ENCODE peak calls at places on chromosomes 1 and 21, in eight cellular contexts. S is astrocyte of the spinal cord, Q is cardiac fibroblast, K is PC-3, I is astrocyte, X is choroid plexus epithelial cell, P is A549, D is heart left ventricle. O is an unnamed sample.

GRCh38 chr1:182617734-182618288 is 13.6 kb upstream of the RGS16 start:
- DNase-seq in S (peak), Q (peak), K (no peak), I (peak), X (peak), P (no peak), D (no peak), O (no peak)

GRCh38 chr1:46489638-46490602 is at the start of gene DMBX1:
- DNase-seq in S (no peak), Q (peak), K (peak), I (no peak), X (no peak), P (peak), D (peak), O (no peak)

GRCh38 chr1:87706198-87706597 is 377.5 kb downstream of the LMO4 start:
- DNase-seq in S (peak), Q (peak), K (peak), I (peak), X (peak), P (no peak), D (no peak), O (no peak)

GRCh38 chr1:19478241-19478780 is 7.0 kb downstream of the CAPZB start:
- DNase-seq in S (no peak), Q (no peak), K (no peak), I (no peak), X (no peak), P (no peak), D (no peak), O (no peak)

GRCh38 chr1:178566187-178566586 is 53.3 kb downstream of the TEX35 start:
- DNase-seq in S (no peak), Q (peak), K (no peak), I (peak), X (peak), P (no peak), D (no peak), O (no peak)

GRCh38 chr1:97875996-97876395 is 44.8 kb downstream of the DPYD start:
- DNase-seq in S (peak), Q (peak), K (peak), I (peak), X (peak), P (no peak), D (no peak), O (no peak)

GRCh38 chr21:45509566-45510465 is 32.4 kb downstream of the SLC19A1 start:
- DNase-seq in S (no peak), Q (no peak), K (no peak), I (no peak), X (no peak), P (no peak), D (peak), O (no peak)

GRCh38 chr1:81664341-81664740 is 136.4 kb upstream of the ADGRL2 start:
- DNase-seq in S (peak), Q (peak), K (no peak), I (peak), X (peak), P (no peak), D (no peak), O (no peak)

GRCh38 chr1:9006956-9007615 is 19.1 kb downstream of the SLC2A7 start:
- DNase-seq in S (no peak), Q (no peak), K (no peak), I (no peak), X (no peak), P (no peak), D (no peak), O (no peak)
- TF ChIP-seq CTCF in S (no peak), Q (no peak), K (no peak), I (no peak), X (no peak), P (no peak), D (no peak), O (no peak)

GRCh38 chr1:171850951-171851350 is 9.7 kb downstream of the DNM3 start:
- DNase-seq in S (no peak), Q (no peak), K (peak), I (no peak), X (no peak), P (no peak), D (no peak), O (no peak)
- TF ChIP-seq CTCF in S (no peak), Q (no peak), K (peak), I (no peak), X (no peak), P (peak), D (no peak), O (no peak)

GRCh38 chr1:51343624-51344023 is 13.3 kb upstream of the TTC39A start:
- DNase-seq in S (no peak), Q (no peak), K (no peak), I (no peak), X (no peak), P (no peak), D (no peak), O (no peak)

GRCh38 chr1:51340380-51340779 is 10.0 kb upstream of the TTC39A start:
- DNase-seq in S (no peak), Q (no peak), K (no peak), I (no peak), X (no peak), P (no peak), D (no peak), O (no peak)

GRCh38 chr1:51342591-51343206 is 12.3 kb upstream of the TTC39A start:
- DNase-seq in S (no peak), Q (no peak), K (no peak), I (no peak), X (no peak), P (no peak), D (no peak), O (no peak)

GRCh38 chr1:51344276-51344601 is 13.9 kb upstream of the TTC39A start:
- DNase-seq in S (no peak), Q (no peak), K (no peak), I (no peak), X (no peak), P (no peak), D (no peak), O (no peak)

GRCh38 chr1:51341876-51342496 is 11.6 kb upstream of the TTC39A start:
- DNase-seq in S (no peak), Q (no peak), K (no peak), I (no peak), X (no peak), P (no peak), D (no peak), O (no peak)
- TF ChIP-seq CTCF in S (no peak), Q (no peak), K (peak), I (no peak), X (peak), P (no peak), D (no peak), O (no peak)

GRCh38 chr1:2412773-2413494 is 570 bp upstream of the PEX10 start:
- DNase-seq in S (no peak), Q (no peak), K (peak), I (no peak), X (peak), P (peak), D (peak), O (no peak)
- TF ChIP-seq CTCF in S (no peak), Q (no peak), K (no peak), I (no peak), X (no peak), P (no peak), D (no peak), O (no peak)

DNA sequence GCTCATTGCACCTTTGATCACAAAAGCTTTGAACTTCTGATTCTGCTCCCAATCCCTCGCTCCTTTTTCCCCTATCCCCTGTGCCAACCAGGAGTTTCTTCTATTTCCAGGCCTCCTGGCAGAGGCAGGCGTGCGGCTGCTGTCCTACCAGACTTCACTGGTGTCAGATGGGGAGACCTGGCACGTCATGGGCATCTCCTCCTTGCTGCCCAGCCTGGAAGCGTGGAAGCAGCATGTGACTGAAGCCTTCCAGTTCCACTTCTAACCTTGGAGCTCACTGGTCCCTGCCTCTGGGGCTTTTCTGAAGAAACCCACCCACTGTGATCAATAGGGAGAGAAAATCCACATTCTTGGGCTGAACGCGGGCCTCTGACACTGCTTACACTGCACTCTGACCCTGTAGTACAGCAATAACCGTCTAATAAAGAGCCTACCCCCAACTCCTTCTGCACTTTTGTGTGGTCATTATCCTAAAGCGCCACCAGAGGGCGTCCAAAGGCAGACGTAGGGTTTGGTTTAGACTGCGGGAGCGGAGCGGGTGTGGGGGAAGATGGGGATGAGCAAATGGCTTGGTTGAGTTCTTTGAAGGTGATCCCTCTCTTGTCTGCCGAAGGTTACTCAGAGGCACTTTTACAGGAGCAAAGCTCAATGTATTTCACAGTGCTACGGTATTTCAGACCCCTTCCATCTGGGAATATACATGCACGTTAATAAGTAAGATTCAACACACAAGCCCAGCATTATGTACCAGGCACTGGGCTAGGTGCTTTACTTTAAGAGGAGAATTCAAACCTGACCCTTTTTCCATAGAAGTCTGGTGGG is 24.7 kb downstream of the HMGCS2 start:
- DNase-seq in S (peak), Q (peak), K (peak), I (peak), X (peak), P (peak), D (no peak), O (peak)
- TF ChIP-seq CTCF in S (peak), Q (peak), K (peak), I (peak), X (peak), P (peak), D (peak), O (peak)

DNA sequence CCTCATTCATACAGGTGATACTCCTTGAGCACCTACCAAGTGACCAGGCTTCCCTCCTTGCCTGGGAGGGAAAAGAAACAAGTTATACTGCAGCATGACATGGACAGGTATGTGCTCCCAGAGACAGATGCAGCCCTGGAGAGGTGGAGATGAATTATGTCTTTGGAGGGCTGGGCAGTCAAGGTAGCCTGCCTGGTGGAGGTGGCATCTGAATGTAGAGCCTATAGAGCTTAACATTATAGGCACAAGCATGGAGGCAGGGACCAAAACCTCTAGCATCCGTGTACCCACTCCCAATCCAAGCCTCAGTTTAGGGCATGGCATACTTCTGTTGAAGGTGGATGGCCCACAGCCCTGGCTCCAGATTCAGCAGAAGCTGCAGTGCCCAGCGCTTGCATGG is 151.3 kb upstream of the KLHDC7A start:
- DNase-seq in S (no peak), Q (no peak), K (no peak), I (no peak), X (no peak), P (no peak), D (no peak), O (no peak)
- TF ChIP-seq CTCF in S (no peak), Q (no peak), K (no peak), I (no peak), X (no peak), P (no peak), D (no peak), O (no peak)